ENCODE peak calls at places on chromosomes 5 and 9, in six cellular contexts. F is HEK293T, L is IMR-90, U is A549, E is HepG2, K is K562. N is an unnamed sample.

GRCh38 chr9:126376903-126377342 is 50.3 kb downstream of the MVB12B start:
- DNase-seq in L (no peak), U (no peak), K (no peak), F (no peak), E (peak; percentile 72), N (no peak)

GRCh38 chr9:94872921-94873511 is 146.5 kb downstream of the AOPEP start:
- DNase-seq in U (no peak), E (no peak), L (no peak), F (no peak), K (no peak), N (no peak)

GRCh38 chr5:148343049-148343413 is 7.7 kb downstream of the SPINK9 start:
- DNase-seq in F (no peak), L (no peak), E (no peak), U (no peak), K (peak; percentile 42), N (no peak)

GRCh38 chr5:107894361-107894760 is 223.6 kb upstream of the EFNA5 start:
- DNase-seq in E (no peak), F (no peak), U (no peak), K (no peak), L (peak; percentile 26), N (no peak)

GRCh38 chr9:36268007-36268427 is 9.8 kb upstream of the GNE start:
- DNase-seq in K (no peak), E (no peak), L (peak; percentile 71), U (no peak), F (no peak), N (no peak)

GRCh38 chr9:5834214-5834613 is 1.3 kb upstream of the ERMP1 start:
- DNase-seq in E (no peak), L (no peak), F (no peak), U (no peak), K (no peak), N (no peak)

GRCh38 chr5:174317261-174317894 is 271.9 kb downstream of the NSG2 start:
- DNase-seq in U (peak; percentile 60), E (peak; percentile 23), L (peak; percentile 53), F (peak; percentile 87), K (peak; percentile 49), N (no peak)

GRCh38 chr5:179820483-179821297 is at the start of gene SQSTM1:
- DNase-seq in E (peak; percentile 45), F (peak; percentile 91), L (peak; percentile 74), K (peak; percentile 89), U (no peak), N (no peak)

GRCh38 chr5:56699588-56699987 is 115.8 kb upstream of the MAP3K1 start:
- DNase-seq in K (no peak), U (no peak), E (no peak), L (no peak), F (no peak), N (no peak)

GRCh38 chr5:96869372-96869641 is 7.0 kb upstream of the ERAP2 start:
- DNase-seq in K (no peak), L (no peak), U (no peak), F (no peak), E (no peak), N (no peak)

GRCh38 chr5:5374034-5374715 is 48.3 kb upstream of the ICE1 start:
- DNase-seq in L (peak; percentile 29), E (no peak), K (peak; percentile 34), F (no peak), U (no peak), N (no peak)

GRCh38 chr9:121612511-121612998 is 38.9 kb upstream of the DAB2IP start:
- DNase-seq in K (peak; percentile 3), L (no peak), E (no peak), U (no peak), F (peak; percentile 25), N (no peak)
- TF ChIP-seq BHLHE40 in K (no peak), L (no peak), E (no peak), U (no peak), F (no peak), N (no peak)

GRCh38 chr5:81205058-81205457 is 28.1 kb upstream of the CKMT2 start:
- DNase-seq in K (peak; percentile 11), L (no peak), U (no peak), E (no peak), F (no peak), N (no peak)

GRCh38 chr5:81204205-81204604 is 28.9 kb upstream of the CKMT2 start:
- DNase-seq in U (no peak), E (no peak), K (no peak), F (no peak), L (no peak), N (no peak)

GRCh38 chr5:81208904-81209303 is 24.2 kb upstream of the CKMT2 start:
- DNase-seq in E (no peak), U (no peak), K (no peak), L (peak; percentile 36), F (no peak), N (no peak)

GRCh38 chr5:81209386-81209785 is 23.7 kb upstream of the CKMT2 start:
- DNase-seq in E (no peak), F (no peak), U (no peak), L (no peak), K (no peak), N (no peak)

GRCh38 chr5:81207009-81207408 is 26.1 kb upstream of the CKMT2 start:
- DNase-seq in U (peak; percentile 13), L (peak; percentile 22), E (no peak), K (peak; percentile 29), F (peak; percentile 31), N (no peak)
- TF ChIP-seq BHLHE40 in U (no peak), L (no peak), E (no peak), K (no peak), F (no peak), N (no peak)

GRCh38 chr9:115808108-115808507 is 345.5 kb upstream of the PAPPA start:
- DNase-seq in L (no peak), E (no peak), U (no peak), F (no peak), K (no peak), N (no peak)
- TF ChIP-seq BHLHE40 in L (no peak), E (no peak), U (no peak), F (no peak), K (no peak), N (no peak)

GRCh38 chr5:83011990-83012389 is 65.2 kb downstream of the TMEM167A start:
- DNase-seq in L (peak; percentile 2), U (no peak), K (no peak), F (no peak), E (no peak), N (peak; percentile 69)

GRCh38 chr5:83015676-83016075 is 61.5 kb downstream of the TMEM167A start:
- DNase-seq in L (no peak), K (no peak), E (no peak), U (no peak), F (no peak), N (no peak)
- TF ChIP-seq BHLHE40 in L (no peak), K (no peak), E (no peak), U (no peak), F (no peak), N (no peak)

DNA sequence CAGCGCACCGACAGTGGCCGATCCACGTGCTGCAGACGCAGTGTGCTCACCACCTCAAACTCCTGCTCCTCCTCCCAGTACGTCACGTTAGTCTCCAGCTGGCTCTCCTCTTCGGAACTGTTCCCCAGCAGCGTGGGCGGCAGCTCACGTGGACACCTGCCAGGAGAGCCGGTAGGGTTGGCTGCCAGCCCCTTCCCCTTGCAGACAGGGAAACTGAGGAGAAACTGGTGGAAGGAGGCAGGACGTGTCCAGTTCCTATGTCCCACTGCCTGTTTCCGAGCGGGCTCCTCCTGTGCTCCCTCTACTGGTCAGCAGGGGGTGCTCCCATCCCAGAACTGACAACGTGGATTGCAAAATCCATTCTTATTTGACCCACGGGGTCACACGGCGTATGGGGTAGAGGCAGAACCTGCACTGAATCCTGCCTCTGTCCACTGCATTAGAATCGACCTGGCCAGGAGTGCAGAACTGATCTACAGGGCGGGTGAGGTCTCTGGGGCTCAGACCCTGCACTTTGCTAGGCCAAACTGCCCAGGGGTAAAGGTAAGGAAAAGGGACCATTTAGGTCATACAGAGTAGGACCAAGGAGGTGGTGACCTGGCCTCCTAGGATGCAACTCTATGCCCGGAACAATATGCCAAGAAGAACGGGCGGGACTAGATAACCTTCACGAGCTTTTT is 25.7 kb downstream of the PDGFRB start:
- DNase-seq in U (peak; percentile 94), F (peak; percentile 84), E (peak; percentile 67), K (peak; percentile 82), L (peak; percentile 78), N (no peak)
- TF ChIP-seq BHLHE40 in U (no peak), F (no peak), E (no peak), K (peak; percentile 56), L (no peak), N (no peak)

GRCh38 chr5:144191998-144192397 is 21.3 kb downstream of the KCTD16 start:
- DNase-seq in F (peak; percentile 25), U (peak; percentile 49), L (peak; percentile 87), E (peak; percentile 42), K (peak; percentile 23), N (peak; percentile 73)
- TF ChIP-seq BHLHE40 in F (no peak), U (no peak), L (no peak), E (no peak), K (no peak), N (no peak)

GRCh38 chr9:85142461-85143401 is 473.2 kb downstream of the NTRK2 start:
- DNase-seq in U (peak; percentile 3), K (peak; percentile 1), L (no peak), F (peak; percentile 48), E (peak; percentile 7), N (peak; percentile 16)
- TF ChIP-seq BHLHE40 in U (no peak), K (no peak), L (no peak), F (no peak), E (no peak), N (no peak)

GRCh38 chr5:142014911-142015584 is 2.2 kb upstream of the GNPDA1 start:
- DNase-seq in K (peak; percentile 71), F (peak; percentile 32), U (peak; percentile 62), L (peak; percentile 62), E (peak; percentile 65), N (no peak)
- TF ChIP-seq BHLHE40 in K (no peak), F (no peak), U (no peak), L (no peak), E (no peak), N (no peak)

GRCh38 chr9:87322840-87323635 is 174.6 kb upstream of the DAPK1 start:
- DNase-seq in E (no peak), U (no peak), F (no peak), K (no peak), L (peak; percentile 32), N (no peak)
- TF ChIP-seq BHLHE40 in E (no peak), U (no peak), F (no peak), K (no peak), L (no peak), N (no peak)

N was measured in GM12878.